ENCODE peak calls at places on chromosomes 13 and 19, in four cellular contexts. T, P, F and R are unnamed samples.

GRCh38 chr19:27735314-27735713 is 1477.6 kb downstream of the UQCRFS1 start:
- DNase-seq in T (no peak), P (no peak), F (no peak), R (no peak)

GRCh38 chr19:21352830-21353229 is 6.0 kb upstream of the ZNF738 start:
- DNase-seq in T (no peak), F (no peak), P (no peak), R (no peak)

GRCh38 chr13:95641961-95642621 is 2.4 kb downstream of the DZIP1 start:
- DNase-seq in T (peak; percentile 76), P (no peak), F (no peak), R (no peak)

GRCh38 chr19:41226874-41227390 is 7.9 kb downstream of the AXL start:
- DNase-seq in F (no peak), P (no peak), T (no peak), R (no peak)

GRCh38 chr13:74168263-74168675 is 34.1 kb upstream of the KLF12 start:
- DNase-seq in F (no peak), T (no peak), P (no peak), R (no peak)

GRCh38 chr19:51750381-51751124 is 1.1 kb downstream of the FPR1 start:
- DNase-seq in P (no peak), T (no peak), F (no peak), R (no peak)

GRCh38 chr19:17780781-17781180 is 14.2 kb upstream of the B3GNT3 start:
- DNase-seq in F (no peak), T (no peak), P (no peak), R (no peak)

GRCh38 chr19:57239982-57240310 is 486 bp upstream of the ZNF805 start:
- DNase-seq in T (no peak), F (no peak), P (no peak), R (no peak)

GRCh38 chr13:37446503-37446902 is 152.1 kb downstream of the POSTN start:
- DNase-seq in T (no peak), F (no peak), P (peak; percentile 76), R (no peak)

GRCh38 chr13:36766295-36766694 is 52.7 kb upstream of the RFXAP start:
- DNase-seq in P (no peak), F (no peak), T (no peak), R (no peak)

GRCh38 chr19:55262359-55262758 is 3.5 kb upstream of the PPP6R1 start:
- DNase-seq in T (no peak), P (no peak), F (no peak), R (no peak)

GRCh38 chr19:3982701-3983541 is 2.3 kb downstream of the EEF2 start:
- DNase-seq in F (no peak), P (no peak), T (peak; percentile 33), R (no peak)

GRCh38 chr13:51811920-51812328 is 8.0 kb upstream of the DHRS12 start:
- DNase-seq in F (no peak), T (no peak), P (no peak), R (no peak)

GRCh38 chr13:25286308-25286968 is 850 bp downstream of the MTMR6 start:
- DNase-seq in T (no peak), P (no peak), F (no peak), R (peak; percentile 19)

GRCh38 chr19:46393456-46394397 is 19.6 kb downstream of the CCDC8 start:
- DNase-seq in T (no peak), F (no peak), P (no peak), R (no peak)

GRCh38 chr13:112839347-112840105 is 129.5 kb upstream of the MCF2L start:
- DNase-seq in P (peak; percentile 23), T (no peak), F (no peak), R (no peak)

GRCh38 chr19:17078920-17079709 is 3.5 kb downstream of the MYO9B start:
- DNase-seq in T (no peak), P (no peak), F (no peak), R (no peak)

GRCh38 chr13:33236021-33236420 is 49.5 kb downstream of the STARD13 start:
- DNase-seq in P (no peak), T (no peak), F (no peak), R (no peak)

GRCh38 chr13:25214371-25215252 is 42.5 kb upstream of the AMER2 start:
- DNase-seq in T (no peak), F (no peak), P (no peak), R (no peak)

GRCh38 chr13:111530137-111530536 is 209.7 kb downstream of the TEX29 start:
- DNase-seq in F (no peak), P (no peak), T (peak; percentile 30), R (no peak)

GRCh38 chr13:51619614-51620013 is 35.4 kb downstream of the WDFY2 start:
- DNase-seq in T (no peak), P (peak; percentile 42), F (no peak), R (no peak)

GRCh38 chr19:15452111-15453047 is 2.6 kb upstream of the WIZ start:
- DNase-seq in F (no peak), P (peak; percentile 54), T (peak; percentile 99), R (no peak)

GRCh38 chr19:4758659-4759058 is 32.9 kb upstream of the FEM1A start:
- DNase-seq in P (no peak), F (no peak), T (no peak), R (no peak)

GRCh38 chr13:111153977-111154332 is 38.8 kb downstream of the ARHGEF7 start:
- DNase-seq in P (no peak), T (no peak), F (no peak), R (peak; percentile 59)

GRCh38 chr13:48983331-48983730 is 7.6 kb downstream of the FNDC3A start:
- DNase-seq in T (no peak), P (no peak), F (no peak), R (no peak)

GRCh38 chr13:60143775-60144174 is 20.0 kb downstream of the DIAPH3 start:
- DNase-seq in P (no peak), T (no peak), F (no peak), R (no peak)

GRCh38 chr19:10286803-10287737 is at the start of gene ICAM4:
- DNase-seq in F (no peak), P (no peak), T (peak; percentile 76), R (no peak)

GRCh38 chr19:55638864-55639359 is 1.9 kb upstream of the ZNF580 start:
- DNase-seq in T (peak; percentile 67), P (no peak), F (peak; percentile 39), R (no peak)

GRCh38 chr19:13865578-13866462 is 11.1 kb upstream of the NANOS3 start:
- DNase-seq in P (no peak), F (no peak), T (no peak), R (no peak)

GRCh38 chr19:55075366-55075998 is at the start of gene EPS8L1:
- DNase-seq in T (peak; percentile 94), P (no peak), F (no peak), R (no peak)

DNA sequence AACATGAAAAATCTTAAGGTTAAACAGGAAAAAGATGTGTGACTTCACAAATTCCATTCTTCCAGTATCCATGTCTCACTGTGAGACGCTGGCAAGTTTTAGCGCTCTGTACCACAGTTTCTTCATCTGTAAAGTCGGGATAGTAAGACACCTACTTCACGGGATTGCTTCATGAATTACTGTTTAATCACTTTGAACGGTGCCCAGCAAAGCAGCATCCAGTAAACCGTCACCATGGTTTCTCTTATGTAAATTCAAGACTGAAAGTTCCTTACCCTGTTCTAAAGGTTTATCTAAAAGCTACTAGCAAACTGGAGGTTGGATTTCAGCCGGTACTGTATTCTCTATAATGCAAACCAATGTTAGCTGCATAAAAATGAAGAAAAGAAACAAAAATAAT is 53.5 kb downstream of the KATNAL1 start:
- DNase-seq in F (no peak), P (no peak), T (no peak), R (no peak)
- TF ChIP-seq CTCF in F (no peak), P (no peak), T (no peak), R (no peak)

DNA sequence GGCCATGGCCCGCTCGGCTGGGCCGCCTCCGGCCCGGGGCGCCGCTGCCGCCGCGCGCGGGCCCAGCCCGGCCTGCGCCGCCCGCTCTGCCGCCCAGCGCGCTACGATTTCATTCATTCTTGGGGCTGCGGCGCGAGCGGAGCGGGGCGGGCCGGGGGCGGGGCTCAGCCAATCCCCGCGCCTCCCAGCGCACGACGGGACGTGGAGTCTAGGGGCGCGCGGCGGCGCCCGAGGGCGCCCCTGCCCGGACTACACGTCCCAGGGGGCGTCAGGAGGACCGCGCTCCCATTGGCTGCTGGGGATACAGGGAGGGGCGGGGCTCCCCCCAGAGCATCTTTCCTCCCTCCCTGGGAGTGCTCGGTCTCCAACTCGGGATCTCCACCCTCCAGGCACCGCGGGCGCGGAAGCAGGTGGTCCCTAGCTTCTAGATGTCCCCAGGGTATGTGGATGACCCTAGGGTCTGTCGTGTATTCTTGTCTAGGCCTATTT is 5.6 kb upstream of the DPF1 start:
- DNase-seq in P (peak; percentile 73), T (peak; percentile 79), F (peak; percentile 34), R (no peak)
- TF ChIP-seq CTCF in P (no peak), T (no peak), F (no peak), R (no peak)

DNA sequence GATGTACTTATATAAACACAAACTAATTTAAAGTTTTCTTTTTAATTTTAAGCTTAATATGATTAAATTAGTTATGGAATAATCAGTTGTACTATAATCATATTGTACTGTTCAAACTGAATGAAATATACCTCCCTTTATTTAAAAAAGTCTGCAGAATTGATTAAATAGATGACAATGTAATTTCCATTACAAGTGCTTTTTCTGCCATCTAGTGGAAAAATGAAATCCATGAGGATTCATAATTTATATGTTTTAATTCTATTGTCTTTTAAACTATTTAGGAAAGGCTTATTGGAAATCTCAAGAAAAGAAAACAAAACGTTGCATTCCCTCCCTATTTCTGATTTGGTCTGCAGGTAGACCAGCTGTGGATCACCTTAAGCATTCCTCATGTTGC is 30.8 kb downstream of the MZT1 start:
- DNase-seq in P (no peak), T (no peak), F (no peak), R (no peak)
- TF ChIP-seq CTCF in P (peak; percentile 34), T (no peak), F (no peak), R (no peak)

GRCh38 chr19:31171936-31172335 is 177.3 kb downstream of the TSHZ3 start:
- DNase-seq in P (no peak), F (no peak), T (peak; percentile 2), R (no peak)

GRCh38 chr19:31173991-31174390 is 175.2 kb downstream of the TSHZ3 start:
- DNase-seq in F (no peak), T (peak; percentile 4), P (no peak), R (no peak)

GRCh38 chr19:31175564-31176348 is 173.5 kb downstream of the TSHZ3 start:
- DNase-seq in P (no peak), T (no peak), F (no peak), R (no peak)

GRCh38 chr19:31177230-31177629 is 172.0 kb downstream of the TSHZ3 start:
- DNase-seq in T (peak; percentile 14), F (no peak), P (no peak), R (no peak)

DNA sequence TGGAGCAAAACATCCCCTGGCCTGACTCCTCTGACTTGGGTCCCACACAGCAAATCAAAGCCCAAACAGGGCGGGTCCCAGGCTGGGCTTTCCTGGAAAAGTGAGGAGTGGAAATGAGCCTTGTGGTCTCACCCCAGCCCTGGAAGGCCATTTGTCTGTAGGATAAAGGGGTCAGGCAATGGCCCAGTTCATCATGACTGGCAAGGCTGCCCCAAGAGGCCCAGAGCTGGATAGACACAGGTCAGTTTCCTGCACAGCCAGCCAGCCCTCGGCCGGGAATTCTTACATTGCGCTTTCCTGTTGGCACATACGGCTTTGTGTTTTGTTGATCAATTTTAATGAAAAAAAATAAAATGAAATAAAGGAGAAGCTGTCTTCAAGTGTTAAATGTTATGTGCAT is 174.3 kb downstream of the TSHZ3 start:
- DNase-seq in T (peak; percentile 22), P (no peak), F (no peak), R (no peak)
- TF ChIP-seq CTCF in T (no peak), P (no peak), F (no peak), R (no peak)